ENCODE peak calls at places on chromosomes 4 and X, in six cellular contexts. F, A, B, R, J and T are unnamed samples.

GRCh38 chrX:129759576-129760061 is 20.1 kb upstream of the SASH3 start:
- DNase-seq in J (no peak), A (no peak), R (no peak), B (peak; percentile 83), F (peak; percentile 68), T (no peak)

GRCh38 chr4:106676173-106676921 is 307.8 kb upstream of the GIMD1 start:
- DNase-seq in B (no peak), F (peak; percentile 93), J (no peak), A (no peak), R (no peak), T (no peak)

GRCh38 chr4:86960557-86960959 is 25.7 kb downstream of the AFF1 start:
- DNase-seq in F (peak; percentile 56), B (peak; percentile 46), A (peak; percentile 23), J (no peak), R (peak; percentile 63), T (no peak)

GRCh38 chr4:38902221-38902620 is 34.6 kb downstream of the FAM114A1 start:
- DNase-seq in F (no peak), R (no peak), J (no peak), B (no peak), A (no peak), T (no peak)

GRCh38 chr4:24624381-24624780 is 40.0 kb upstream of the DHX15 start:
- DNase-seq in R (no peak), B (no peak), A (no peak), F (no peak), J (no peak), T (no peak)

GRCh38 chr4:110625593-110626292 is 2.9 kb upstream of the PITX2 start:
- DNase-seq in R (peak; percentile 81), J (no peak), A (no peak), F (peak; percentile 44), B (no peak), T (no peak)

GRCh38 chr4:130722370-130722769 is 1626.4 kb downstream of the C4orf33 start:
- DNase-seq in J (no peak), F (no peak), A (no peak), R (peak; percentile 87), B (no peak), T (no peak)

GRCh38 chrX:12060489-12061260 is 77.6 kb upstream of the FRMPD4 start:
- DNase-seq in A (no peak), F (no peak), J (no peak), B (no peak), R (no peak), T (no peak)

GRCh38 chrX:22247169-22247568 is 25.5 kb upstream of the CBLL2 start:
- DNase-seq in B (peak; percentile 41), F (no peak), A (no peak), R (no peak), J (no peak), T (no peak)

GRCh38 chrX:37746951-37747350 is 32.9 kb upstream of the CYBB start:
- DNase-seq in R (no peak), A (no peak), F (no peak), J (no peak), B (no peak), T (no peak)

GRCh38 chrX:65196758-65197371 is 220.6 kb upstream of the ZC4H2 start:
- DNase-seq in R (peak; percentile 96), J (peak; percentile 56), B (no peak), F (no peak), A (peak; percentile 44), T (peak; percentile 82)

GRCh38 chr4:72846280-72847111 is 223.0 kb downstream of the COX18 start:
- DNase-seq in J (peak; percentile 67), B (no peak), F (peak; percentile 32), A (peak; percentile 14), R (peak; percentile 91), T (peak; percentile 85)

GRCh38 chr4:153233761-153234371 is 29.6 kb downstream of the TRIM2 start:
- DNase-seq in R (peak; percentile 67), A (no peak), B (peak; percentile 93), F (peak; percentile 86), J (no peak), T (no peak)

GRCh38 chrX:77014655-77015377 is 432.4 kb upstream of the FGF16 start:
- DNase-seq in F (no peak), B (no peak), A (peak; percentile 74), J (peak; percentile 43), R (peak; percentile 92), T (peak; percentile 58)

GRCh38 chr4:147928400-147928799 is 196.5 kb downstream of the ARHGAP10 start:
- DNase-seq in J (no peak), R (no peak), F (no peak), B (peak; percentile 76), A (no peak), T (no peak)

GRCh38 chrX:44244008-44244407 is 99.5 kb downstream of the EFHC2 start:
- DNase-seq in F (peak; percentile 36), B (peak; percentile 29), R (peak; percentile 26), A (peak; percentile 6), J (no peak), T (no peak)

GRCh38 chrX:50088645-50089044 is 112.2 kb downstream of the AKAP4 start:
- DNase-seq in J (no peak), A (no peak), R (no peak), F (no peak), B (no peak), T (no peak)

GRCh38 chr4:88610771-88611170 is 18.5 kb downstream of the HERC3 start:
- DNase-seq in J (no peak), R (no peak), A (no peak), B (peak; percentile 31), F (peak; percentile 11), T (no peak)

GRCh38 chrX:106437407-106437806 is 174.4 kb upstream of the RADX start:
- DNase-seq in A (no peak), B (no peak), F (no peak), J (no peak), R (no peak), T (no peak)

GRCh38 chr4:4640692-4641091 is 98.8 kb upstream of the STX18 start:
- DNase-seq in R (peak; percentile 91), J (peak; percentile 58), F (peak; percentile 24), B (no peak), A (no peak), T (peak; percentile 81)

GRCh38 chrX:96436105-96436504 is 248.5 kb upstream of the DIAPH2 start:
- DNase-seq in B (peak; percentile 69), A (no peak), J (no peak), F (peak; percentile 60), R (no peak), T (no peak)

GRCh38 chrX:96438803-96439202 is 245.8 kb upstream of the DIAPH2 start:
- DNase-seq in B (peak; percentile 11), J (no peak), A (no peak), R (no peak), F (no peak), T (no peak)

GRCh38 chrX:96435636-96436035 is 249.0 kb upstream of the DIAPH2 start:
- DNase-seq in J (no peak), R (no peak), F (peak; percentile 8), B (peak; percentile 13), A (no peak), T (no peak)

GRCh38 chrX:96445531-96446065 is 239.0 kb upstream of the DIAPH2 start:
- DNase-seq in A (no peak), F (no peak), R (no peak), J (no peak), B (no peak), T (no peak)

DNA sequence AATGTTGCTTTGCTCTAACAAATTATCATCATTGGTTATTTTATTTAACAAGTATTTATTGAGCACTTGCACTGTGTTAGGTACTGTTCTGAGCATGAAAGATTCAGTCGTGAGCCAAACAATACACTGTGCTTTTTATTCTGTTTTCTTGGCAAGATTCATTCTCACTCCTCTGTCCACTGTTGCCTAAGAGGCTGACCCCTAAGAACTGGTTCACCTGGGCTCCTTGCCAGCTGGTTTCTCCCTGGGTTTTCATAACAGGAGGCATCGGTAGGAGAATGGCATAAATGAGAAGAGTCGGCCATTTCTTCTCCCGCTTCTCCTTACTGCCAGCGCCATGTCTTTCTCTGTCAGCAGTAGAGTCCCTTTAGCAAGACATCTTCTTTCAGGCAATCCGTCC is 243.7 kb upstream of the DIAPH2 start:
- DNase-seq in J (no peak), F (no peak), A (no peak), R (no peak), B (no peak), T (no peak)
- H2BK120ac ChIP-seq in J (no peak overlapping the region), F (no peak overlapping the region), A (no peak overlapping the region), R (no peak overlapping the region), B (no peak overlapping the region), T (no peak overlapping the region)

DNA sequence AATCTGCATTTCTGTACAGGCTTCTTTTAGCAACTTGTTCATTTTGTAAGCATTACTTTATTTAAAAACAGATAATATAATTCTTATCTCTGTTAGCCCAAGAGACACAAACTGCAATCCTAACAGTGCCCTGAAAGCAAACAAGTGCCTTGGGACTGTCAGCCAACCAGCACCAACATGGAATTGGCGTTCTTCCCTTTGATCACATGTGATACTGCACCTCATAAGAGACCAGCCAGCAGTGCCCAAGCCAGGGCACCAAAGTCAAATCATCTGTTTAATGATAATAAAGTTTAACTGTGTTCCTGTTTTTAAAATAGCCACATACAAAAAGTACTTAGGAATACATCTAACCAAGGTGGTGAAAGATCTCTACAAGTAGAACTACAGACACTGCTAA is 223.2 kb downstream of the PRDM5 start:
- DNase-seq in F (no peak), J (no peak), A (no peak), B (no peak), R (no peak), T (no peak)
- H2BK15ac ChIP-seq in F (no peak overlapping the region), J (no peak overlapping the region), A (no peak overlapping the region), B (no peak overlapping the region), R (no peak overlapping the region), T (no peak overlapping the region)

DNA sequence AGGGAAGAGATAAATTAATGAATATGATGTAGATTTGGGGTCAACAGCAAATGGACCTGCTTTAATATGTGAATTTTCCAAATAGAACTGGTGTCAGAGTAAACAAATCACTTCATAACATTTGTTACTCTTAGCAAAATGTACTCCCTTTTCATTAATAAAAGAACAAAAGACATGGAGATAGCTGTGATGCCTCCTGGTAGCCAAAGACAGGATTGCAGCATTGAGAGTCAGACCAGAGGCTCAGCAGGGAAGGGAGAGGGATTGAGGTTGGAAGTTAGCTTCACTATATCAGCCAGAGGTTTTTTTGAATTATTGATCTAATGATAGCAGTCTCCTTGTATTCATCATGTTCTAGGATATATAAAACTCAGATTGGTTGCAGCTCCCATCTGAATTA is 17.4 kb upstream of the RAB40A start:
- DNase-seq in B (no peak), R (no peak), J (no peak), A (no peak), F (no peak), T (no peak)
- H3K4me1 ChIP-seq in B (peaks cover 2% of the 10 kb centered on the region), R (no peaks in the 10 kb centered on the region), J (no peaks in the 10 kb centered on the region), A (no peaks in the 10 kb centered on the region), F (peaks cover 2% of the 10 kb centered on the region), T (no peaks in the 10 kb centered on the region)

GRCh38 chrX:136495043-136495442 is 2.3 kb upstream of the HTATSF1 start:
- DNase-seq in A (no peak), R (no peak), B (no peak), J (no peak), F (no peak), T (no peak)

GRCh38 chrX:136496359-136496767 is 1.0 kb upstream of the HTATSF1 start:
- DNase-seq in B (no peak), J (no peak), A (no peak), R (no peak), F (no peak), T (no peak)

GRCh38 chrX:136497556-136498048 is at the start of gene HTATSF1:
- DNase-seq in J (peak; percentile 48), A (peak; percentile 2), B (no peak), R (no peak), F (no peak), T (no peak)

GRCh38 chrX:136491832-136492231 is 4.1 kb downstream of the BRS3 start:
- DNase-seq in F (no peak), B (no peak), R (peak; percentile 16), J (no peak), A (no peak), T (no peak)

GRCh38 chrX:136496768-136497555 is 430 bp upstream of the HTATSF1 start:
- DNase-seq in A (peak; percentile 69), J (peak; percentile 72), F (peak; percentile 90), R (peak; percentile 89), B (peak; percentile 79), T (peak; percentile 78)
- H2BK120ac ChIP-seq in A (no peak overlapping the region), J (no peak overlapping the region), F (peak overlapping the region; percentile 89), R (peak overlapping the region; percentile 73), B (no peak overlapping the region), T (no peak overlapping the region)